ENCODE peak calls at places on chromosomes 2 and 18, in four cellular contexts. X, T, Y and S are unnamed samples.

GRCh38 chr2:146634256-146635068 is 1210.4 kb upstream of the ACVR2A start:
- DNase-seq in X (peak), T (peak), Y (no peak), S (no peak)

GRCh38 chr2:14756122-14756541 is 123.6 kb downstream of the LRATD1 start:
- DNase-seq in T (peak), Y (no peak), X (peak), S (peak)

GRCh38 chr2:108403494-108403893 is 25.7 kb downstream of the SULT1C4 start:
- DNase-seq in Y (peak), T (peak), X (peak), S (peak)

GRCh38 chr2:175698076-175698475 is 304.0 kb downstream of the LNPK start:
- DNase-seq in X (no peak), Y (no peak), T (no peak), S (no peak)

GRCh38 chr2:176518823-176519222 is 249.6 kb downstream of the MTX2 start:
- DNase-seq in Y (peak), T (no peak), X (no peak), S (no peak)

GRCh38 chr2:210620456-210620855 is 64.1 kb downstream of the CPS1 start:
- DNase-seq in Y (no peak), T (no peak), X (no peak), S (no peak)

GRCh38 chr2:33042226-33042625 is 95.5 kb downstream of the LTBP1 start:
- DNase-seq in X (no peak), T (no peak), Y (no peak), S (no peak)

GRCh38 chr18:3498705-3499451 is 48.9 kb downstream of the TGIF1 start:
- DNase-seq in T (peak), X (peak), Y (peak), S (no peak)

GRCh38 chr2:156356006-156356764 is 23.7 kb upstream of the NR4A2 start:
- DNase-seq in Y (no peak), T (peak), X (peak), S (peak)

GRCh38 chr2:114714316-114714715 is 271.9 kb downstream of the DPP10 start:
- DNase-seq in X (no peak), T (no peak), Y (no peak), S (no peak)

GRCh38 chr18:6557470-6558245 is 142.9 kb upstream of the L3MBTL4 start:
- DNase-seq in Y (no peak), X (no peak), T (no peak), S (no peak)

GRCh38 chr18:6558770-6559169 is 144.1 kb upstream of the L3MBTL4 start:
- DNase-seq in Y (no peak), X (no peak), T (no peak), S (no peak)

GRCh38 chr18:6547476-6547875 is 132.8 kb upstream of the L3MBTL4 start:
- DNase-seq in X (no peak), T (no peak), Y (no peak), S (no peak)

GRCh38 chr18:6557052-6557451 is 142.3 kb upstream of the L3MBTL4 start:
- DNase-seq in T (no peak), X (peak), Y (no peak), S (peak)

GRCh38 chr18:6553234-6553900 is 138.7 kb upstream of the L3MBTL4 start:
- DNase-seq in Y (no peak), T (peak), X (no peak), S (no peak)
- H4K91ac ChIP-seq in Y (no peak), T (no peak), X (no peak), S (no peak)

GRCh38 chr2:17182399-17182798 is 335.8 kb downstream of the RAD51AP2 start:
- DNase-seq in Y (no peak), X (no peak), T (no peak), S (no peak)
- H4K8ac ChIP-seq in Y (no peak), X (no peak), T (no peak), S (no peak)

GRCh38 chr2:237364655-237365054 is 49.3 kb downstream of the COL6A3 start:
- DNase-seq in X (no peak), T (peak), Y (no peak), S (no peak)

GRCh38 chr2:237355726-237356125 is 58.2 kb downstream of the COL6A3 start:
- DNase-seq in Y (no peak), T (no peak), X (no peak), S (no peak)

GRCh38 chr2:237361194-237361986 is 52.6 kb downstream of the COL6A3 start:
- DNase-seq in X (no peak), T (peak), Y (no peak), S (no peak)

GRCh38 chr2:237358721-237359595 is 55.0 kb downstream of the COL6A3 start:
- DNase-seq in Y (no peak), X (no peak), T (no peak), S (no peak)

DNA sequence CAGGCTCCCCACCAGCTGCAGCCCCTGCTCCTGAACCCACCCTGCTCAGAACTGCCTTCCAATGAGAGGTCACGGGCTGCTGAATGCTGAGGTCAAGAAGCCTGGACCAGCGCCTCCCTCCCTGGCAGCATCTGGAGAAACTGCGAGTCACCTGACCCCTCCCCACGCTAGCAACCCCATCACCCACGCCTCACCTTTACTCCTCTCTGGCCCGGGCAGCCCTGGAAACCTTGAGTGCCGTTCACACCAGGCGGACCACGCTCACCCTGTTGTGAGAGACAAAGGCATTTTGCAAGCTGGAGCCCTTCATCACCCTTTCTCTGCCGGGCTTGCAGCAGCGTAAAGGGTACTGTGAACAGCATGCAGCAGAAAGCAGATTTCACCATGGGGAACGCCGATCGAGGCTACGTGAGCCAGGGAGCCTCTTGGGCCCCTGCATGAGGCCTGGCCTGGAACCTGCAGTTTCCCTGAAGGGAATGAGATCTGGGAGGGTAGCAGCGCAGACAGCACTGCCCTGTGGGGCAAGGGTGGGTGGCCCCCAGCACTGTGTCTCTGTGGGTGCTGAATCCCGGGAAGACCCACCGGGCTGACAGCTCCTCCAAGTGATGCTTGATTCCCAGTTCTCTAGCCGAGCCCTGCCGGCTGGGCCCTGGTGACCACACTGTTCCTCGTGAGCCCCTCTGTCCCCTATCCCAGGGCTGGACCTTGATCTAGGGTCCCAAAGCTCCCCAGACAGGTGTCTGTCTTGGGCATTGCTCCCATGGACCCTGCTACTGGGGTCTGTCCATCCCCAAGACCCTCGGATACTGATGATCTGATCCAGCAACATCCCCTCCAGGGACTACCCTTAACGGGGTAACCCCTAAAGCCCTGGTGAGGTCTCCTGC is 53.8 kb downstream of the COL6A3 start:
- DNase-seq in Y (peak), X (no peak), T (no peak), S (no peak)
- H4K91ac ChIP-seq in Y (peak), X (peak), T (peak), S (peak)

GRCh38 chr18:37666986-37667385 is 101.4 kb upstream of the CELF4 start:
- DNase-seq in T (no peak), X (no peak), Y (no peak), S (no peak)

GRCh38 chr18:37667836-37668235 is 102.2 kb upstream of the CELF4 start:
- DNase-seq in X (no peak), T (no peak), Y (no peak), S (no peak)

GRCh38 chr18:37669991-37670534 is 104.5 kb upstream of the CELF4 start:
- DNase-seq in Y (no peak), X (no peak), T (no peak), S (no peak)

GRCh38 chr18:37671119-37671518 is 105.5 kb upstream of the CELF4 start:
- DNase-seq in Y (no peak), T (no peak), X (no peak), S (no peak)

DNA sequence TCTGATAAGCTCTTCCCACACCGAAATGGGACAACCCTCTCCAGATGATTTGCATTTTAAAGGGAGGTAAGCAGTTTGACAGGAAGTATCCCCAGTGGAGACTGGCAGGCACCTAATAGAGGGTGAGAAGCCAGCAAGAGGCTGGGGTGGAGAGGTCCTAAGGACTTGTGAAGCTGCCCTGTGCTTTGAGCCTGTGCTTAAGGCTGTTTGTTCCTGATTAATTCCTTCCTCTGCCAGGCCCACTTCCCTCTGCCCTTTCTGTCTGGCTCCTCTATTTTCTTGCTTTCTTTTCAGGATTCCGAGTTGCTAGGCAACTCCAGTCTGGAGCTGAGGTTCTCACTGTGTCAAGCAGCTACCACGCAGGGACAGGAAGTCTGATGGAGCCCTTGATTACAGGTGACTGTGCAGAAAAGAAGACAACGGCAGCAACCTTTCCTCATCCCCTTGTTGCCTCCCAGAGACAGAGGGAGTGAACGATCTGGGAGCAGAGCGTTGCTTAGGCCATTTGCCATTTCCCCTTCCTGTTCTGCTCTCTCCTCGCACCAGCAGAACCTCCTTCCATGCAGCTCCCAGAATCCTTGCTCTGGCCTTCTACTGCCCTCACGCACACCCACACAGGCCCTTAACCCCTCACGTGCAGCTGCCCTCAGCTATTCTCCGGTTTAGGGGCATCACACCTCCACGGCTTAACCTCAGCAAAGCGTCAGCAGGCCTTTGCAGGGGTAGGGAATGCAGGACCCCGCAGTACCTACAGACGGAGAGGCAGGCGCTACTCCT is 103.6 kb upstream of the CELF4 start:
- DNase-seq in Y (no peak), X (no peak), T (no peak), S (no peak)
- H4K8ac ChIP-seq in Y (no peak), X (no peak), T (no peak), S (no peak)

DNA sequence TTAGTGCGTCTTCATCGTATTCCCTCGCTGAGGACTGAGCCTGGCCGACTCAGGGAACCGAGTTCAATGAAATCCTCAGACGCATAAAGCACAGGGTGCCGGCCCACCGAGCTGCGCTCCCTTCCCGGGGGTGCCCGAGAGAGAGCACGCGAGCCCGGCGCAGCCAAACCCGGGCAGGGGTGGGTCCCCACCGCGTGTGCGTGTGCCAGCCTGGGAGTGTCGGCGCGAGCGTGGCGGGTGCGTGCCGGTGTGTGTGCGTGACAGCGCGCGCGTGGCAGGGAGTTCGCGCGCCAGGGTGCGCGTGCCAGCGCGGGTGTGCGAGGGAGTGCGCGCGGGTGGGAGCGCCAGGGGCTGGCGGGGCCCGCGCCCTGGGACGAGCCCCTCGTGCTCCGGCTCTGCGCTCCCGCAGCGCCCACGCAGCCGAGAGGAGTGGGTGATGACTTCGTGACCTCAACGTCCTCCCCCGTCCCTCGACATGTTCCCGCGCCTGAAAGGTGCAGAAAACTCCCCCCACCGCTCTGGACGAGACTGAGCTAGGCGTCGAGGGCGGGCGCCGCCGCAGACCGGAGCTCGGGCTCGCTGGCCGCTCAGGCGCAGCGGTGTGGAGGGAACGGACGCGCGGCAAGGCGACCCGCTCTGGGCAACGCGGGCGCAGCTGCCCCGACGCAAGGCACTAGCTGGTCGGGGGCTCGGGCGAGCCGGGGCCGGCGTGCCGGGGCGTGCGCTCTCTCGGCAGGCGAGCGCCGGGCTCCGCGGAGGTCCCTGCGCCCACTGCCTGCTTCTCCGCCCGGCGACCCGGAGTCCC is 583.0 kb downstream of the ZEB2 start:
- DNase-seq in Y (peak), T (peak), X (peak), S (no peak)
- H4K91ac ChIP-seq in Y (peak), T (peak), X (peak), S (no peak)